ENCODE peak calls at places on chromosomes 7 and 10, in five cellular contexts. Z is fibroblast of mammary gland, R is GM12865, K is upper lobe of right lung, F is Panc1. J is an unnamed sample.

GRCh38 chr10:72229261-72230251 is 13.5 kb upstream of the ASCC1 start:
- DNase-seq in Z (peak; percentile 49), K (no peak), F (no peak), R (no peak), J (no peak)

GRCh38 chr10:72445851-72446250 is 91.1 kb upstream of the DNAJB12 start:
- DNase-seq in Z (no peak), K (no peak), F (no peak), R (no peak), J (no peak)

GRCh38 chr7:116316838-116317612 is 106.7 kb downstream of the TES start:
- DNase-seq in K (no peak), R (peak; percentile 88), Z (peak; percentile 100), F (peak; percentile 99), J (peak; percentile 99)

GRCh38 chr10:30540286-30540685 is 89.3 kb downstream of the LYZL2 start:
- DNase-seq in Z (peak; percentile 23), K (no peak), R (no peak), F (no peak), J (no peak)

GRCh38 chr7:155453296-155454182 is 4.4 kb upstream of the EN2 start:
- DNase-seq in R (no peak), K (no peak), F (no peak), Z (no peak), J (no peak)

GRCh38 chr7:63899691-63900393 is 98.8 kb upstream of the ZNF722 start:
- DNase-seq in R (peak; percentile 3), F (no peak), Z (peak; percentile 23), K (peak; percentile 87), J (no peak)

GRCh38 chr7:50534690-50535290 is 30.4 kb downstream of the DDC start:
- DNase-seq in F (peak; percentile 98), Z (peak; percentile 100), R (no peak), K (no peak), J (peak; percentile 99)

GRCh38 chr7:114409750-114410149 is 4.9 kb upstream of the FOXP2 start:
- DNase-seq in Z (peak; percentile 71), K (no peak), F (no peak), R (no peak), J (peak; percentile 26)

GRCh38 chr7:37449621-37450020 is 957 bp upstream of the ELMO1 start:
- DNase-seq in K (no peak), F (no peak), R (no peak), Z (no peak), J (no peak)

GRCh38 chr7:2523941-2524807 is 4.6 kb downstream of the LFNG start:
- DNase-seq in R (no peak), Z (peak; percentile 52), K (peak; percentile 94), F (no peak), J (no peak)

GRCh38 chr7:151503902-151504714 is 15.6 kb downstream of the RHEB start:
- DNase-seq in R (no peak), K (no peak), F (no peak), Z (peak; percentile 95), J (peak; percentile 97)

GRCh38 chr10:73131295-73131694 is 21.0 kb downstream of the NUDT13 start:
- DNase-seq in F (no peak), Z (peak; percentile 42), K (no peak), R (no peak), J (no peak)

GRCh38 chr7:101900103-101900502 is 82.7 kb downstream of the CUX1 start:
- DNase-seq in F (no peak), Z (no peak), K (no peak), R (no peak), J (no peak)

GRCh38 chr7:18667466-18667865 is 171.9 kb downstream of the HDAC9 start:
- DNase-seq in F (peak; percentile 45), K (no peak), Z (peak; percentile 64), R (no peak), J (peak; percentile 65)

GRCh38 chr7:73879977-73880681 is 19.2 kb downstream of the TMEM270 start:
- DNase-seq in F (no peak), K (no peak), Z (peak; percentile 72), R (no peak), J (peak; percentile 90)

GRCh38 chr7:47531584-47532492 is 50.1 kb downstream of the TNS3 start:
- DNase-seq in R (no peak), F (no peak), Z (no peak), K (no peak), J (no peak)

GRCh38 chr10:27857616-27858015 is 112.0 kb upstream of the MKX start:
- DNase-seq in R (no peak), F (no peak), Z (no peak), K (no peak), J (no peak)

GRCh38 chr10:87511526-87511925 is 6.8 kb downstream of the MINPP1 start:
- DNase-seq in K (no peak), Z (no peak), R (peak; percentile 31), F (no peak), J (no peak)

GRCh38 chr10:59331661-59332060 is 30.7 kb downstream of the FAM13C start:
- DNase-seq in F (no peak), K (no peak), Z (no peak), R (no peak), J (no peak)

GRCh38 chr10:59332581-59332980 is 29.8 kb downstream of the FAM13C start:
- DNase-seq in Z (no peak), K (no peak), F (no peak), R (no peak), J (no peak)

GRCh38 chr10:59335497-59335896 is 26.9 kb downstream of the FAM13C start:
- DNase-seq in Z (no peak), R (no peak), F (no peak), K (no peak), J (no peak)

GRCh38 chr10:59336632-59337031 is 25.7 kb downstream of the FAM13C start:
- DNase-seq in F (no peak), K (no peak), R (no peak), Z (peak; percentile 85), J (peak; percentile 86)

GRCh38 chr10:59333731-59334130 is 28.6 kb downstream of the FAM13C start:
- DNase-seq in Z (no peak), K (no peak), F (no peak), R (no peak), J (peak; percentile 46)
- TF ChIP-seq CTCF in Z (no peak), K (no peak), F (no peak), R (no peak), J (no peak)

GRCh38 chr10:127275272-127275671 is 78.9 kb upstream of the INSYN2A start:
- DNase-seq in F (no peak), R (no peak), Z (no peak), K (no peak), J (no peak)
- TF ChIP-seq CTCF in F (no peak), R (no peak), Z (no peak), K (no peak), J (no peak)

GRCh38 chr7:25995893-25996529 is 156.0 kb upstream of the NFE2L3 start:
- DNase-seq in R (no peak), K (no peak), F (no peak), Z (peak; percentile 2), J (no peak)
- TF ChIP-seq CTCF in R (no peak), K (no peak), F (peak; percentile 44), Z (no peak), J (no peak)

GRCh38 chr10:124647421-124648130 is 96.6 kb downstream of the FAM53B start:
- DNase-seq in R (peak; percentile 86), F (no peak), K (peak; percentile 85), Z (peak; percentile 52), J (peak; percentile 25)
- TF ChIP-seq CTCF in R (peak; percentile 57), F (no peak), K (peak; percentile 34), Z (peak; percentile 28), J (peak; percentile 37)

GRCh38 chr7:1291040-1291689 is 58.5 kb downstream of the UNCX start:
- DNase-seq in K (no peak), F (no peak), Z (no peak), R (no peak), J (peak; percentile 48)

GRCh38 chr7:1288996-1289551 is 56.4 kb downstream of the UNCX start:
- DNase-seq in F (no peak), R (no peak), Z (no peak), K (no peak), J (no peak)

GRCh38 chr7:1291846-1292765 is 59.4 kb downstream of the UNCX start:
- DNase-seq in F (no peak), Z (no peak), R (no peak), K (no peak), J (no peak)

GRCh38 chr7:1289681-1290261 is 57.1 kb downstream of the UNCX start:
- DNase-seq in K (no peak), Z (no peak), F (no peak), R (no peak), J (no peak)

GRCh38 chr7:1290262-1291039 is 57.8 kb downstream of the UNCX start:
- DNase-seq in R (no peak), Z (peak; percentile 5), F (no peak), K (no peak), J (peak; percentile 39)
- TF ChIP-seq CTCF in R (no peak), Z (no peak), F (no peak), K (no peak), J (peak; percentile 25)

J was measured in fibroblast of lung.